ENCODE peak calls at places on chromosomes 5 and 9, in seven cellular contexts. K is breast epithelium, X is GM23338, T is fibroblast of the aortic adventitia, B is cardiac fibroblast, Q is adipocyte, P is thoracic aorta. Z is an unnamed sample.

GRCh38 chr9:134601764-134602163 is 39.8 kb upstream of the COL5A1 start:
- DNase-seq in K (no peak), X (no peak), T (peak; percentile 35), B (peak; percentile 50), Q (no peak), P (no peak), Z (no peak)

GRCh38 chr9:136138566-136138965 is 19.9 kb upstream of the TMEM250 start:
- DNase-seq in K (no peak), X (peak; percentile 97), T (no peak), B (peak; percentile 14), Q (no peak), P (no peak), Z (peak; percentile 45)

GRCh38 chr5:14942212-14942611 is 70.6 kb upstream of the ANKH start:
- DNase-seq in K (no peak), X (no peak), T (no peak), B (no peak), Q (no peak), P (no peak), Z (no peak)

GRCh38 chr5:145479271-145479670 is 355.9 kb downstream of the PRELID2 start:
- DNase-seq in K (no peak), X (peak; percentile 29), T (no peak), B (peak; percentile 67), Q (no peak), P (no peak), Z (no peak)

GRCh38 chr5:57032151-57032551 is 80.2 kb upstream of the MIER3 start:
- DNase-seq in K (no peak), X (no peak), T (no peak), B (no peak), Q (no peak), P (no peak), Z (peak; percentile 71)

GRCh38 chr5:127555826-127556225 is 38.4 kb downstream of the PRRC1 start:
- DNase-seq in K (no peak), X (no peak), T (no peak), B (no peak), Q (no peak), P (no peak), Z (no peak)

GRCh38 chr9:75451505-75451904 is 363.2 kb downstream of the OSTF1 start:
- DNase-seq in K (no peak), X (no peak), T (no peak), B (no peak), Q (peak; percentile 7), P (no peak), Z (no peak)

GRCh38 chr5:114789773-114790402 is 379.8 kb downstream of the TRIM36 start:
- DNase-seq in K (no peak), X (peak; percentile 78), T (peak; percentile 2), B (peak; percentile 44), Q (peak; percentile 52), P (no peak), Z (no peak)

GRCh38 chr5:83097582-83098265 is 20.4 kb downstream of the XRCC4 start:
- DNase-seq in K (no peak), X (no peak), T (peak; percentile 60), B (peak; percentile 59), Q (no peak), P (no peak), Z (no peak)

GRCh38 chr5:77744116-77744515 is 32.0 kb downstream of the TBCA start:
- DNase-seq in K (no peak), X (no peak), T (no peak), B (no peak), Q (no peak), P (no peak), Z (no peak)

GRCh38 chr5:134151723-134152122 is 25.0 kb downstream of the SKP1 start:
- DNase-seq in K (no peak), X (no peak), T (no peak), B (peak; percentile 55), Q (no peak), P (no peak), Z (no peak)

GRCh38 chr9:129995409-129996160 is 47.4 kb downstream of the FNBP1 start:
- DNase-seq in K (no peak), X (peak; percentile 16), T (peak; percentile 63), B (peak; percentile 83), Q (peak; percentile 42), P (no peak), Z (no peak)

GRCh38 chr9:121906074-121906520 is 187.0 kb downstream of the TTLL11 start:
- DNase-seq in K (no peak), X (no peak), T (peak; percentile 49), B (peak; percentile 42), Q (peak; percentile 23), P (no peak), Z (no peak)

GRCh38 chr5:69404659-69405330 is 10.1 kb upstream of the MARVELD2 start:
- DNase-seq in K (no peak), X (no peak), T (no peak), B (no peak), Q (no peak), P (no peak), Z (no peak)

GRCh38 chr9:135732569-135733257 is 30.7 kb downstream of the KCNT1 start:
- DNase-seq in K (no peak), X (no peak), T (no peak), B (no peak), Q (no peak), P (no peak), Z (no peak)

GRCh38 chr5:34734321-34734720 is 78.2 kb downstream of the RAI14 start:
- DNase-seq in K (no peak), X (no peak), T (no peak), B (no peak), Q (no peak), P (no peak), Z (no peak)

GRCh38 chr9:106755727-106756126 is 107.2 kb upstream of the ZNF462 start:
- DNase-seq in K (peak; percentile 53), X (no peak), T (no peak), B (no peak), Q (no peak), P (no peak), Z (no peak)

GRCh38 chr9:106220415-106220814 is 526.1 kb downstream of the TMEM38B start:
- DNase-seq in K (no peak), X (no peak), T (no peak), B (no peak), Q (no peak), P (no peak), Z (no peak)

GRCh38 chr9:116525611-116526010 is 161.5 kb upstream of the TRIM32 start:
- DNase-seq in K (no peak), X (no peak), T (no peak), B (no peak), Q (no peak), P (no peak), Z (no peak)

GRCh38 chr5:15601274-15601673 is 101.3 kb downstream of the FBXL7 start:
- DNase-seq in K (no peak), X (peak; percentile 59), T (no peak), B (no peak), Q (no peak), P (no peak), Z (no peak)

DNA sequence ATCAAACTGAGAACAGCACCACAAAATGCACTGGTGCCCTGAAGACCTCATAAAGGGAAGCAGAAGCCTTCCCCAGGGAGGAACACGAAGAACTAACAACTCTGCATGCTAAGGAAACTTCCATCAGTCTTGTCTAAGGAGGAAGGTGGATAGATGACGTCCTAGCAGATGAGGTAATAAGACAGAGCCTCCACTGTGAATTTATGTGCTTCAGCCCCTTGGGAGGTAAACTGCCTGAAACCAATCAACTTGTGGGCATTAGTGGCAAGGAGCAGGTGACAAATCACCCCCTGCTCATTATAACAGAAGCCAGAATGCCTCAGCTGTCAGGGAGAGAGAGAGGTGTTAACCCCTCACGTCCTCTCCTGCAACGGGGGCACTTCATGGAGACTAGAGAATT is 48.9 kb upstream of the SPIN1 start:
- DNase-seq in K (no peak), X (no peak), T (no peak), B (no peak), Q (no peak), P (no peak), Z (no peak)
- H3K4me3 ChIP-seq in K (no peak overlapping the region), X (no peak overlapping the region), T (no peak overlapping the region), B (no peak overlapping the region), Q (no peak overlapping the region), P (no peak overlapping the region), Z (no peak overlapping the region)

GRCh38 chr9:127858041-127858512 is 3.6 kb upstream of the ENG start:
- DNase-seq in K (no peak), X (no peak), T (peak; percentile 39), B (peak; percentile 57), Q (no peak), P (no peak), Z (no peak)
- H3K4me3 ChIP-seq in K (no peak overlapping the region), X (no peak overlapping the region), T (no peak overlapping the region), B (no peak overlapping the region), Q (no peak overlapping the region), P (peak overlapping the region; percentile 4), Z (no peak overlapping the region)

DNA sequence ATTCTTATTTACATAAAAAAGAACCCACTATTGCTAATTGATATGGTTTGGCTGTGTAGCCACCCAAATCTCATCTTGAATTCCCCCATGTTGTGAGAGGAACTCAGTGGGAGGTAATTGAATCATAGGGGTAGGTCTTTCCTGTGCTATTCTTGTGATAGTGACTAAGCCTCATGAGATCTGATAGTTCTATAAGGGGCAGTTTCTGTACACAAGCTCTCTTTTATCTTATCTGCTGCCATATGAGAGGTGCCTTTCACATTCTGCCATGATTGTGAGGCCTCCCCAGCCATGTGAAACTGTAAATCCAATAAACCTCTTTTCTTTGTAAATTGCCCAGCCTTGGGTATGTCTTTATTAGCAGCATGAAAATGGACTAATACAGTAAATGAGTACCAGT is 58.2 kb upstream of the PRR16 start:
- DNase-seq in K (no peak), X (no peak), T (peak; percentile 74), B (peak; percentile 84), Q (peak; percentile 19), P (no peak), Z (no peak)
- H3K4me3 ChIP-seq in K (no peak overlapping the region), X (no peak overlapping the region), T (no peak overlapping the region), B (no peak overlapping the region), Q (peak overlapping the region; percentile 28), P (no peak overlapping the region), Z (no peak overlapping the region)

GRCh38 chr5:132259061-132259851 is 1.8 kb downstream of the PDLIM4 start:
- DNase-seq in K (no peak), X (no peak), T (peak; percentile 86), B (peak; percentile 83), Q (peak; percentile 96), P (no peak), Z (peak; percentile 28)
- H3K4me3 ChIP-seq in K (peak overlapping the region; percentile 85), X (no peak overlapping the region), T (peak overlapping the region; percentile 81), B (peak overlapping the region; percentile 66), Q (peak overlapping the region; percentile 83), P (peak overlapping the region; percentile 84), Z (peak overlapping the region; percentile 40)

GRCh38 chr9:20326516-20326915 is 295.8 kb downstream of the MLLT3 start:
- DNase-seq in K (no peak), X (no peak), T (no peak), B (no peak), Q (no peak), P (no peak), Z (no peak)
- H3K4me3 ChIP-seq in K (no peak overlapping the region), X (no peak overlapping the region), T (no peak overlapping the region), B (no peak overlapping the region), Q (no peak overlapping the region), P (no peak overlapping the region), Z (no peak overlapping the region)